ENCODE peak calls at places on chromosome 19, in six cellular contexts. P is GM12878, J is HepG2, H is IMR-90, M is H1, X is HCT116. F is an unnamed sample. For H3K9me3, the result is how much of the 10 kb centered on the place peaks cover.

GRCh38 chr19:43779820-43780219 is 953 bp downstream of the KCNN4 start:
- DNase-seq in J (no peak), H (no peak), M (no peak), P (no peak), X (no peak), F (peak)

GRCh38 chr19:58052256-58052655 is 6.8 kb upstream of the ZNF135 start:
- DNase-seq in X (no peak), P (no peak), J (no peak), H (no peak), M (no peak), F (no peak)

GRCh38 chr19:2962018-2962670 is 15.2 kb upstream of the TLE6 start:
- DNase-seq in P (peak), J (peak), H (peak), X (peak), M (no peak), F (peak)

GRCh38 chr19:37217533-37217854 is 520 bp upstream of the ZNF383 start:
- DNase-seq in X (no peak), M (no peak), J (no peak), P (no peak), H (no peak), F (no peak)

GRCh38 chr19:45153339-45154063 is 7.3 kb downstream of the NKPD1 start:
- DNase-seq in J (no peak), H (peak), X (no peak), M (no peak), P (no peak), F (no peak)

GRCh38 chr19:50383307-50383851 is 768 bp upstream of the POLD1 start:
- DNase-seq in P (no peak), H (no peak), M (no peak), X (no peak), J (no peak), F (no peak)

GRCh38 chr19:48966541-48967345 is 1.6 kb downstream of the FTL start:
- DNase-seq in J (no peak), P (no peak), X (no peak), M (no peak), H (no peak), F (no peak)

GRCh38 chr19:53898680-53899341 is 10.3 kb upstream of the CACNG7 start:
- DNase-seq in J (no peak), X (peak), P (no peak), M (peak), H (no peak), F (no peak)

GRCh38 chr19:34853369-34853768 is 73.3 kb upstream of the ZNF30 start:
- DNase-seq in X (no peak), J (no peak), H (no peak), P (no peak), M (no peak), F (no peak)

GRCh38 chr19:53867225-53868090 is at the start of gene MYADM:
- DNase-seq in X (peak), J (peak), P (peak), M (peak), H (peak), F (peak)

GRCh38 chr19:55085923-55086715 is 10.4 kb downstream of the EPS8L1 start:
- DNase-seq in M (no peak), P (no peak), H (no peak), X (no peak), J (no peak), F (no peak)

GRCh38 chr19:30564551-30565011 is 192.4 kb downstream of the ZNF536 start:
- DNase-seq in H (no peak), P (no peak), J (no peak), X (no peak), M (no peak), F (no peak)

GRCh38 chr19:49988433-49988832 is 27.5 kb upstream of the SIGLEC11 start:
- DNase-seq in M (no peak), H (peak), J (no peak), X (no peak), P (no peak), F (no peak)

GRCh38 chr19:50478901-50479715 is 2.5 kb upstream of the GARIN5A start:
- DNase-seq in M (no peak), J (peak), X (no peak), P (no peak), H (peak), F (peak)

GRCh38 chr19:7159105-7159933 is 89.8 kb downstream of the ZNF557 start:
- DNase-seq in M (no peak), P (no peak), H (peak), J (no peak), X (no peak), F (peak)

GRCh38 chr19:18145391-18145999 is 7.5 kb upstream of the PIK3R2 start:
- DNase-seq in P (no peak), X (no peak), J (no peak), M (no peak), H (no peak), F (no peak)

GRCh38 chr19:42422576-42423461 is 4.4 kb downstream of the LIPE start:
- DNase-seq in H (no peak), J (peak), X (no peak), P (no peak), M (no peak), F (no peak)

GRCh38 chr19:30690935-30691505 is 318.8 kb downstream of the ZNF536 start:
- DNase-seq in M (no peak), X (no peak), P (no peak), H (no peak), J (no peak), F (no peak)

GRCh38 chr19:32828643-32829344 is 40.8 kb downstream of the SLC7A9 start:
- DNase-seq in J (no peak), M (no peak), X (no peak), P (no peak), H (no peak), F (no peak)

GRCh38 chr19:44757735-44758505 is 9.4 kb downstream of the BCL3 start:
- DNase-seq in M (no peak), P (no peak), X (no peak), H (peak), J (no peak), F (no peak)

GRCh38 chr19:47542030-47542475 is 27.2 kb upstream of the NAPA start:
- DNase-seq in H (peak), P (no peak), M (no peak), X (no peak), J (no peak), F (no peak)

GRCh38 chr19:58519087-58519354 is 589 bp downstream of the ZBTB45 start:
- DNase-seq in P (no peak), H (peak), M (no peak), J (peak), X (no peak), F (peak)

GRCh38 chr19:47176071-47176626 is 45.5 kb downstream of the SAE1 start:
- DNase-seq in M (no peak), X (no peak), J (no peak), H (peak), P (no peak), F (no peak)

GRCh38 chr19:46076951-46077814 is 36.4 kb upstream of the IGFL4 start:
- DNase-seq in M (peak), J (peak), H (peak), P (no peak), X (peak), F (peak)

GRCh38 chr19:4378886-4379285 is 21.5 kb downstream of the SH3GL1 start:
- DNase-seq in H (no peak), J (no peak), X (no peak), P (no peak), M (no peak), F (no peak)

GRCh38 chr19:4376991-4377781 is 23.2 kb downstream of the SH3GL1 start:
- DNase-seq in H (peak), J (no peak), X (no peak), P (no peak), M (no peak), F (no peak)

GRCh38 chr19:4379383-4380253 is 20.7 kb downstream of the SH3GL1 start:
- DNase-seq in M (no peak), H (peak), J (no peak), P (peak), X (no peak), F (peak)

GRCh38 chr19:4376245-4376990 is 23.9 kb downstream of the SH3GL1 start:
- DNase-seq in M (no peak), X (no peak), H (no peak), J (no peak), P (no peak), F (no peak)

DNA sequence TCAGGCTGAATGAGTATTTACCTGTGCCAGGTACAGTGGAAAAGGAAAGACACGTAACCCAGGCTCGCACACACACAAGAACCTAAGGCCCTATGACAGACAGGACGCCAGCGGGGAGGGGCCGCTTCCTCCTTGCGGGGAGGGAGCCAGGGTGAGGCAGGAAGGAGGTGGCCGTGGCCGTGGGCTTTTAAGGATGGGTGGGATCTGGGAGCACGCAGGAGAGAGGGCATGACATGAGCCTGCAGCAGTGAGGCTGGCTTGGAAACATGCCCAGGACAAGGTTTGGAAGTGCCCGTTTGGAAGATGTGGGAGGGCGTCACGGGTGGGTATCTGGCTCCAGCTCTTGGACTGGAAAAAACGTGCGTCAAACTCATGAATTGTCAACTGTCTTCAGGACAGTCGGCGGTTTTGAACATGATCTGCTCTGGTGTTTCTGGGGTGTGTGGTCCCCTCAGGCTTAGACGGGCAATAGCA is 20.1 kb downstream of the SH3GL1 start:
- DNase-seq in H (no peak), X (no peak), P (no peak), M (no peak), J (no peak), F (no peak)
- TF ChIP-seq CEBPB in H (no peak), X (no peak), P (no peak), M (no peak), J (no peak), F (no peak)

GRCh38 chr19:15495151-15495550 is 13.2 kb upstream of the CYP4F22 start:
- DNase-seq in M (no peak), X (no peak), J (no peak), H (no peak), P (no peak), F (no peak)

GRCh38 chr19:15502264-15502663 is 6.1 kb upstream of the CYP4F22 start:
- DNase-seq in J (no peak), H (no peak), X (no peak), P (no peak), M (no peak), F (no peak)

GRCh38 chr19:15498910-15499309 is 9.4 kb upstream of the CYP4F22 start:
- DNase-seq in X (peak), H (no peak), P (no peak), J (no peak), M (no peak), F (no peak)

GRCh38 chr19:15501596-15501995 is 6.7 kb upstream of the CYP4F22 start:
- DNase-seq in H (no peak), M (no peak), X (no peak), J (no peak), P (no peak), F (no peak)

DNA sequence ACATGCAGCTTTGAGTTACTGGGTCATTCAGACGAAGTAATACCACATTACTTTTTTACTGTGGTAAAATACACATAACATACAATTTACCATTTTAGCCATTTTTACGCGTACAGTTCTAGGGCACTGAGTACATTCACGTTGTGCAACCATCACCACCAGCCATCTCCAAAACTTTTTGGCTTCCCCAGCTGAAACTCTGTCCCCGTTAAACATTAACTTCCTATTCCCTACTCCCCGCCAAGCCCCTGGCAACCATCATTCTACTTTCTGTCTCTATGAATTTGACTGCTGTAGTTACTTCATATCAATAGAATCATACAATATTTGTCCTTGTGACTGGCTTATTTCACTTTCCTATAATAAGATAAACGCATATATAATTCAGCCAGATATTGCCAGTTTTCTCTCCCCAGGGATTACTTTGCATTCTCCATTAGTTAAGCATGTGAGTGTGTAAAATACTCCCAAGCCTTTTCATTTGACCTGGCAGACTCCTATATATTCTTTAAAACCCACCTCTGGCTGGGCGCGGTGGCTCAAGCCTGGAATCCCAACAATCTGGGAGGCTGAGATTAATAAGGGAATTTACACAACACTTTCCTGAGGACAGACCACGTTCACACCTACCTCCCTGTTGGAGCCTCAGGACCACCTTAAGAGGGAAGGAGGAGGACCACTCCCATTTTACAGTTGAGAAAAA is 10.0 kb upstream of the CYP4F22 start:
- DNase-seq in P (no peak), H (no peak), J (no peak), X (no peak), M (no peak), F (no peak)
- TF ChIP-seq RAD21 in P (no peak), H (no peak), J (no peak), X (no peak), M (no peak), F (no peak)

GRCh38 chr19:8820234-8820633 is 11.9 kb downstream of the ZNF558 start:
- DNase-seq in M (no peak), J (no peak), P (no peak), X (no peak), H (no peak), F (no peak)

GRCh38 chr19:8811315-8812172 is 20.6 kb downstream of the ZNF558 start:
- DNase-seq in M (no peak), P (no peak), X (no peak), H (peak), J (no peak), F (peak)

GRCh38 chr19:8814176-8814575 is 17.9 kb downstream of the ZNF558 start:
- DNase-seq in P (no peak), J (no peak), M (no peak), X (no peak), H (no peak), F (no peak)

GRCh38 chr19:8815780-8816179 is 16.3 kb downstream of the ZNF558 start:
- DNase-seq in H (no peak), X (no peak), P (no peak), M (no peak), J (no peak), F (no peak)
- H3K9me3 ChIP-seq in H (half or more), X (half or more), P (under half), M (half or more), J (half or more), F (half or more)

GRCh38 chr19:19748249-19748938 is 15.5 kb upstream of the ZNF14 start:
- DNase-seq in H (no peak), J (no peak), P (no peak), X (no peak), M (no peak), F (no peak)

GRCh38 chr19:19744641-19745040 is 11.7 kb upstream of the ZNF14 start:
- DNase-seq in J (no peak), H (no peak), M (no peak), X (no peak), P (no peak), F (no peak)

GRCh38 chr19:19747357-19748220 is 14.7 kb upstream of the ZNF14 start:
- DNase-seq in M (no peak), P (no peak), X (no peak), H (no peak), J (no peak), F (no peak)

GRCh38 chr19:19745496-19746285 is 12.8 kb upstream of the ZNF14 start:
- DNase-seq in J (no peak), H (no peak), P (no peak), X (no peak), M (no peak), F (no peak)

DNA sequence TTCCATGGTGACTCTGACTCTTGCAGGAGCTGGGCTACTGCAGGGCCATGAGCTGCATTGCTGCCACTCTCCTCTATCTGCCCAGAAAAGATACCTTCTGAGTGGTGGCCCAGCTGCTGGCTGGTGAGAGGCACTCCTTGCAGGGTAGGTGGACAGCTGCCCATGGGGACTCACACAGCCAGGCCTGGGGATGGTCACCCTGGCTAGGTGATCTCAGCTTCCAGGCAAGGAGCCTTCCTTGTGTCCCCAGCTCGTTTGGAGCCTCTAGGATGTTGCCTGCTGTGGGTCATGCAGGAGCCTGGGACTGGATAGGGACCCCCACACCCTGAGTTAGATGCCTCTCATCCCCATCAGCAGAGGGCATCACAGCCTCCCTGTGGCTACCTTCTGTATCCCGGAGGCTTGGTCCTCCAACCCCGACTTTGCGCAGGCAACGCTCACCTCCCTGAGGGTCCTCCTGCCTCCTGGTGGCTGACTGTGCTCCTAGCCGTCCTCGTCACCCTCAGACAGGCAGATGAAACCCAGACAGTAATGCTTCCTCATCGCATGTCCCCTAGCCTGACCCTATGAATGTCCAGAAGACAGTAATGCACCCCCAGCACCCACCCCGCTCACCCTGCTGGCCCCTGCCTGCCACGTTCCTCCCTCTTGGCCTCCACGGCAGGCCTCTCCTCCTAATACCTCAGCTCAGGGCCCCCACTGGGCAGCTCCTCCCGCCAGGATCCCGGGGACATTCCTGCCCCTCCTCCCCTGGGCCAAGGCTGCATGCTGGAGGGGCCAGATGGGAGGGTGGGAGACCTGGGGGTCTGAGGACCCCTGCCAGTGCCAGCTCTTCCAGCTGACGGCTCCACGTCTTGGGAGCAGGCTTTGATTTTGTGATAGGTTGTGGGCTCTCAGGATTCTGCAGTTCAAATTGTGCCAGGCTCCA is 13.6 kb upstream of the ZNF14 start:
- DNase-seq in J (no peak), M (no peak), X (no peak), P (no peak), H (no peak), F (no peak)
- TF ChIP-seq CEBPB in J (no peak), M (no peak), X (no peak), P (no peak), H (no peak), F (no peak)

DNA sequence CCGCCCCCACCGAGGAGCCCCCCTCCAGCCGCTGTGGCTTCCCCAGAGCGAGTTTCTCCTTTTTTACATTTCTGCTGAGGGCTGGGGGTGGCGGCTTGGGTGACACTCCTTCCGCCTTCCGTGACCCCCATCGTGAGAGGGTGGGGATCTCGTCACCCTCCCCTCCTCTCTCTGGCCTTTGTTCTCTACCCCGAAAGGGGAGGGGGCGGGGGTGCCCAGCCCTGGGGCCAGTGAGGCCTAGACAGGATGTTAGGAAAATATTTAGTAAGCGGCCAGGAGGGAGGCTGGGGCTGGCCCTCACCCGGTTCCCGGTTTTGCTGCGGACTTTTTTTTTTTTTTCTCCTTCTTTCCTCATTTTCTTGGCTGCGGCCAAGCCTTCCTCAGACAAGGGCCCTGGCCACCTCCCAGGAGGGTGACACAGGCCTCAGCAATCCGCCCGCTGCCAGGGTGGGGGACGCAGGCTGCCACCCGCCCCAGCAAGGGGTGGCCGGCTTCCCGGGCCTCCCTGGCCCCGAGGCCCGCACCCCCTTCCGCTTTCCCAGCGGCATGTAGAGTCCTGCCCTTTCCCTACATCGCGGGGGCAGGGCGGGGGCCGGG is 3.9 kb downstream of the MIDN start:
- DNase-seq in M (no peak), P (no peak), H (peak), X (no peak), J (no peak), F (peak)
- TF ChIP-seq RAD21 in M (no peak), P (no peak), H (no peak), X (no peak), J (no peak), F (no peak)

DNA sequence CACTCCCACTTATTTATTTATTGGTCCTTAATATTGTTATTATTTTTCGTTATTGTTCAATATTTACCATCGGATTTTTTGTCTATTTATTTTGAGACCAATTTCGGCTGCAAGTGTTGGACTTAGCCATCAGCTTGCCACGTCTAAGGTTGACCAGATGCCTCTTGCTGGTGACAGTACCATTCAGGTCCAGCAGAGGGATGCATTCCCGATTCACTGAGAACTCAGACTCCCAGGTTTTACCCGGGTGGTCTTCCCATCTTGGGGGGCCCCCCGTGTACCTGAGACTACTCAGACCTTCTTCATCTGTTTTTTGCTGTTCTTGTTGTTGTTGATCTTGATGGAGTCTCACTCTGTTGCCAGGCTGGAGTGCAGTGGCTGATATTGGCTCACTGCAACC is 1435.2 kb downstream of the UQCRFS1 start:
- DNase-seq in M (no peak), J (no peak), H (no peak), X (no peak), P (no peak), F (peak)
- H3K9me3 ChIP-seq in M (under half), J (under half), H (under half), X (under half), P (under half), F (half or more)

F was measured in A549.